ENCODE peak calls at places on chromosome 7, in ten cellular contexts. Z, A, N, D, X, U, G, K, B and I are unnamed samples.

GRCh38 chr7:82602066-82602465 is 158.5 kb upstream of the CACNA2D1 start:
- DNase-seq in D (no peak), N (no peak), U (no peak), Z (no peak), A (no peak), B (no peak), G (no peak), K (no peak), X (no peak), I (no peak)

GRCh38 chr7:55092186-55092976 is 73.6 kb downstream of the EGFR start:
- DNase-seq in D (no peak), B (no peak), N (no peak), X (no peak), A (no peak), G (no peak), K (no peak), Z (no peak), U (no peak), I (no peak)

GRCh38 chr7:13946181-13946580 is 43.3 kb downstream of the ETV1 start:
- DNase-seq in B (no peak), U (peak), N (peak), X (no peak), Z (peak), A (no peak), K (no peak), G (no peak), D (no peak), I (no peak)

GRCh38 chr7:147513451-147513850 is 1077.1 kb upstream of the C7orf33 start:
- DNase-seq in G (no peak), X (no peak), D (no peak), N (no peak), B (no peak), U (no peak), K (no peak), Z (no peak), A (no peak), I (no peak)

GRCh38 chr7:15820319-15820718 is 133.8 kb upstream of the MEOX2 start:
- DNase-seq in G (no peak), Z (no peak), X (no peak), A (no peak), K (no peak), D (no peak), N (no peak), U (no peak), B (no peak), I (no peak)

GRCh38 chr7:149280151-149280550 is 18.2 kb downstream of the ZNF783 start:
- DNase-seq in K (no peak), U (no peak), B (no peak), G (no peak), D (no peak), Z (no peak), N (no peak), A (no peak), X (no peak), I (no peak)

GRCh38 chr7:27434729-27435400 is 192.3 kb downstream of the EVX1 start:
- DNase-seq in K (no peak), D (no peak), G (no peak), A (no peak), B (no peak), X (no peak), N (peak), U (no peak), Z (peak), I (no peak)

GRCh38 chr7:149853157-149853556 is 15.0 kb downstream of the ZNF862 start:
- DNase-seq in A (no peak), B (no peak), Z (no peak), K (no peak), X (no peak), D (no peak), G (no peak), N (no peak), U (no peak), I (no peak)

GRCh38 chr7:73786588-73786987 is 16.5 kb upstream of the CLDN3 start:
- DNase-seq in A (no peak), Z (no peak), D (no peak), X (no peak), N (no peak), K (no peak), G (no peak), U (no peak), B (no peak), I (no peak)

GRCh38 chr7:30709549-30709948 is 27.3 kb upstream of the CRHR2 start:
- DNase-seq in A (no peak), K (no peak), N (no peak), U (no peak), G (peak), D (no peak), Z (no peak), X (no peak), B (no peak), I (no peak)

GRCh38 chr7:154304740-154305679 is 252.8 kb downstream of the DPP6 start:
- DNase-seq in K (no peak), G (no peak), U (no peak), X (no peak), D (no peak), N (no peak), Z (no peak), B (no peak), A (no peak), I (no peak)

GRCh38 chr7:44240983-44241510 is 40.3 kb downstream of the YKT6 start:
- DNase-seq in K (peak), A (peak), D (peak), G (no peak), U (peak), N (peak), B (peak), X (peak), Z (peak), I (peak)

GRCh38 chr7:151246161-151247015 is 2.1 kb downstream of the SMARCD3 start:
- DNase-seq in K (no peak), A (no peak), X (no peak), U (no peak), N (no peak), D (no peak), B (no peak), G (peak), Z (peak), I (no peak)

GRCh38 chr7:2720024-2720423 is 32.0 kb downstream of the AMZ1 start:
- DNase-seq in A (no peak), X (no peak), D (no peak), Z (no peak), U (no peak), K (no peak), N (no peak), G (no peak), B (no peak), I (no peak)

GRCh38 chr7:100190059-100190711 is 12.5 kb downstream of the STAG3 start:
- DNase-seq in D (no peak), U (peak), G (no peak), A (no peak), K (peak), N (peak), Z (peak), B (no peak), X (no peak), I (no peak)

GRCh38 chr7:139990142-139990535 is 72.6 kb downstream of the PARP12 start:
- DNase-seq in B (no peak), N (no peak), D (no peak), Z (no peak), A (no peak), G (no peak), K (no peak), U (no peak), X (no peak), I (no peak)

GRCh38 chr7:33807779-33808482 is 97.4 kb upstream of the BMPER start:
- DNase-seq in A (peak), B (no peak), N (peak), K (peak), X (no peak), G (no peak), U (no peak), D (no peak), Z (peak), I (no peak)

GRCh38 chr7:24778543-24779282 is 21.4 kb upstream of the GSDME start:
- DNase-seq in A (peak), N (peak), B (peak), X (peak), D (peak), K (no peak), U (no peak), Z (peak), G (no peak), I (peak)

GRCh38 chr7:47380325-47381131 is 201.4 kb downstream of the TNS3 start:
- DNase-seq in U (peak), X (no peak), N (peak), Z (no peak), G (peak), B (peak), A (no peak), K (no peak), D (no peak), I (peak)

GRCh38 chr7:38512704-38513103 is 118.5 kb downstream of the AMPH start:
- DNase-seq in N (peak), B (no peak), U (no peak), X (no peak), K (no peak), Z (peak), A (no peak), G (no peak), D (no peak), I (no peak)

GRCh38 chr7:140330128-140330527 is 68.2 kb downstream of the SLC37A3 start:
- DNase-seq in A (no peak), G (no peak), U (no peak), Z (no peak), N (no peak), D (no peak), B (no peak), K (no peak), X (no peak), I (no peak)

GRCh38 chr7:29606287-29606721 is 42.7 kb downstream of the PRR15 start:
- DNase-seq in U (no peak), B (no peak), X (no peak), D (no peak), K (no peak), A (no peak), N (peak), G (no peak), Z (peak), I (no peak)

GRCh38 chr7:17070117-17070750 is 188.5 kb upstream of the AGR3 start:
- DNase-seq in N (peak), D (no peak), K (no peak), X (no peak), U (no peak), G (no peak), Z (peak), A (no peak), B (no peak), I (no peak)

GRCh38 chr7:904847-905246 is 28.5 kb downstream of the GET4 start:
- DNase-seq in U (no peak), D (no peak), G (no peak), K (no peak), A (no peak), Z (no peak), N (peak), B (no peak), X (no peak), I (no peak)
- H3K4me3 ChIP-seq in U (no peak), D (peak), G (no peak), K (no peak), A (no peak), Z (peak), N (no peak), B (no peak), X (no peak), I (no peak)

DNA sequence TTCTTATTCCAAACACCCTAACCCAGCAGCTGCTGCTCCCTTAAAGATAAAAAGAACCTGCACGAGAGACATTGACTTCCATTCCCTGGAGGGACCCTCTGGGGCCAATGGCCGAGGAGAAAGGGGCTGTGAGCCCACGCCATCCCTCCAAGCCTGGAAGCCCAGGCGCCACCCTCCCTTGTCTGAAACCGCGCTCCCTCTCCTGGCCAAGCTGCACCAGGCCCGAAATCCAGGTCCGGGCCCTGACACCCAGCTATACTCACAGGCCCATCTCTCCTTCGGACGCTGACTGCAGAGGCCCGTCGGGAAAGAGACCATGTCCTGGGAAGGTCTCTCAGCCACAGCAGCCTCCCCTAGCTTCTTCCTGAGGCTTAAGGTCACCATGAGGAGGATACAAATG is 196.5 kb downstream of the PTPRN2 start:
- DNase-seq in N (no peak), A (no peak), D (no peak), B (no peak), Z (no peak), G (no peak), U (no peak), X (no peak), K (no peak), I (no peak)
- TF ChIP-seq CTCF in N (no peak), A (no peak), D (no peak), B (no peak), Z (no peak), G (no peak), U (no peak), X (no peak), K (no peak), I (no peak)

GRCh38 chr7:72751378-72751777 is 76.6 kb downstream of the TYW1B start:
- DNase-seq in Z (no peak), X (no peak), K (no peak), G (no peak), U (no peak), N (no peak), B (no peak), A (no peak), D (no peak), I (no peak)
- H3K4me3 ChIP-seq in Z (no peak), X (no peak), K (no peak), G (no peak), U (no peak), N (no peak), B (no peak), A (no peak), D (no peak), I (no peak)

DNA sequence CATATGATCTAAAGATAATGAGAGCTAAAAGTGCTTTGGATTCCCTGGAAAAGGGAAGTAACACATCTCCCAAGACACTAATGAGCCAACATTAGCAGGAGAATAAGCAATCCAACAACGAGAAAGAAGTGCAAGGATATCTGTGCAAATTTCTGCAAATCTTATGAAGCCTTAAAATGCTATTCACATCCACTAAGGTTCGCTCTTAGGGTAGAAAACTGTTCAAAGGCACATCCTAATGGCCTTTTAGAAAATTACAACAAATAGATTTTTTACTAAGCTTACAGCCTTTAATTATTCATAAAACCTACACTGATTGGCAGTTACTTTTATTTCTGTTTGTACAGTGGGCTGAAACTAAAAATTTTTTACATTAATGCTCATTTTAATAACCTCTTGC is 100.3 kb downstream of the RAPGEF5 start:
- DNase-seq in A (no peak), U (no peak), D (no peak), K (no peak), N (no peak), B (no peak), X (no peak), G (no peak), Z (no peak), I (no peak)
- TF ChIP-seq CTCF in A (peak), U (peak), D (peak), K (no peak), N (no peak), B (no peak), X (no peak), G (peak), Z (no peak), I (peak)